ENCODE peak calls at places on chromosomes 1 and 21, in five cellular contexts. K, W, J, Q and D are unnamed samples. For H3K27me3 and H3K4me1, the result is how much of the 10 kb centered on the place peaks cover.

GRCh38 chr1:157325220-157325619 is 187.0 kb upstream of the ETV3 start:
- DNase-seq in W (no peak), J (no peak), Q (no peak), K (no peak), D (no peak)

GRCh38 chr1:231630558-231631205 is 4.1 kb downstream of the DISC1 start:
- DNase-seq in J (no peak), W (no peak), Q (no peak), K (no peak), D (no peak)

GRCh38 chr1:78003882-78004718 is 639 bp upstream of the DNAJB4 start:
- DNase-seq in Q (no peak), W (peak), J (peak), K (peak), D (no peak)

GRCh38 chr1:37478451-37478871 is 4.1 kb downstream of the ZC3H12A start:
- DNase-seq in W (no peak), Q (no peak), J (no peak), K (no peak), D (no peak)

GRCh38 chr1:19488136-19488535 is 2.8 kb upstream of the CAPZB start:
- DNase-seq in Q (no peak), W (no peak), K (no peak), J (no peak), D (no peak)

GRCh38 chr21:28669331-28669730 is 323.3 kb downstream of the LTN1 start:
- DNase-seq in J (no peak), K (no peak), Q (no peak), W (no peak), D (no peak)

GRCh38 chr1:158145173-158145719 is 35.4 kb upstream of the CD1D start:
- DNase-seq in J (no peak), K (peak), W (no peak), Q (no peak), D (no peak)

GRCh38 chr1:160346953-160347352 is 3.8 kb downstream of the NCSTN start:
- DNase-seq in K (no peak), Q (no peak), J (no peak), W (no peak), D (peak)

GRCh38 chr1:89199515-89199914 is 773 bp upstream of the GBP4 start:
- DNase-seq in Q (no peak), J (no peak), K (no peak), W (no peak), D (no peak)

GRCh38 chr1:98119793-98120192 is 199.0 kb upstream of the DPYD start:
- DNase-seq in K (peak), J (peak), W (no peak), Q (no peak), D (no peak)

GRCh38 chr1:222276062-222276461 is 271.8 kb downstream of the HHIPL2 start:
- DNase-seq in Q (no peak), W (no peak), K (no peak), J (no peak), D (no peak)

GRCh38 chr1:161935264-161935663 is 88.4 kb downstream of the OLFML2B start:
- DNase-seq in K (no peak), Q (no peak), W (no peak), J (no peak), D (no peak)

GRCh38 chr1:67817319-67817718 is 15.9 kb downstream of the GNG12 start:
- DNase-seq in Q (no peak), K (no peak), J (no peak), W (peak), D (no peak)

GRCh38 chr1:156910309-156910782 is 10.1 kb upstream of the LRRC71 start:
- DNase-seq in K (no peak), W (peak), Q (peak), J (peak), D (peak)

GRCh38 chr1:108695515-108695914 is 3.4 kb downstream of the PRPF38B start:
- DNase-seq in K (no peak), Q (no peak), J (no peak), W (no peak), D (no peak)

GRCh38 chr1:93766451-93766850 is 84.8 kb upstream of the BCAR3 start:
- DNase-seq in J (no peak), W (no peak), Q (no peak), K (no peak), D (no peak)

GRCh38 chr1:221085712-221086111 is 206.5 kb downstream of the HLX start:
- DNase-seq in W (no peak), Q (no peak), J (no peak), K (no peak), D (no peak)

GRCh38 chr1:68906431-68906830 is 409.5 kb upstream of the DEPDC1 start:
- DNase-seq in J (no peak), K (no peak), W (no peak), Q (no peak), D (no peak)

GRCh38 chr21:45294509-45295291 is 7.0 kb upstream of the POFUT2 start:
- DNase-seq in Q (peak), W (peak), J (peak), K (no peak), D (peak)

GRCh38 chr1:109151146-109151545 is 37.2 kb downstream of the ELAPOR1 start:
- DNase-seq in K (peak), J (peak), Q (no peak), W (peak), D (no peak)

GRCh38 chr21:44516828-44517174 is 23.2 kb downstream of the KRTAP10-1 start:
- DNase-seq in K (no peak), W (no peak), Q (no peak), J (no peak), D (peak)

GRCh38 chr1:119314001-119314796 is 54.4 kb upstream of the HAO2 start:
- DNase-seq in K (no peak), J (no peak), Q (no peak), W (no peak), D (no peak)

GRCh38 chr1:180215856-180216625 is 14.0 kb upstream of the LHX4 start:
- DNase-seq in J (no peak), K (no peak), W (no peak), Q (no peak), D (no peak)

GRCh38 chr1:20609541-20609940 is 20.6 kb downstream of the CDA start:
- DNase-seq in K (no peak), J (no peak), W (no peak), Q (no peak), D (no peak)

GRCh38 chr1:226655251-226656163 is 83.6 kb downstream of the ITPKB start:
- DNase-seq in W (no peak), Q (peak), K (no peak), J (peak), D (no peak)

GRCh38 chr1:27367160-27367650 is 444 bp upstream of the MAP3K6 start:
- DNase-seq in Q (no peak), J (no peak), K (no peak), W (no peak), D (no peak)

GRCh38 chr1:27366411-27367159 is at the start of gene MAP3K6:
- DNase-seq in Q (peak), W (peak), J (peak), K (peak), D (peak)

GRCh38 chr1:27366113-27366410 is 699 bp downstream of the MAP3K6 start:
- DNase-seq in W (peak), J (peak), K (peak), Q (peak), D (peak)

GRCh38 chr1:27372022-27372807 is 2.4 kb downstream of the FCN3 start:
- DNase-seq in Q (no peak), J (no peak), W (no peak), K (no peak), D (no peak)

DNA sequence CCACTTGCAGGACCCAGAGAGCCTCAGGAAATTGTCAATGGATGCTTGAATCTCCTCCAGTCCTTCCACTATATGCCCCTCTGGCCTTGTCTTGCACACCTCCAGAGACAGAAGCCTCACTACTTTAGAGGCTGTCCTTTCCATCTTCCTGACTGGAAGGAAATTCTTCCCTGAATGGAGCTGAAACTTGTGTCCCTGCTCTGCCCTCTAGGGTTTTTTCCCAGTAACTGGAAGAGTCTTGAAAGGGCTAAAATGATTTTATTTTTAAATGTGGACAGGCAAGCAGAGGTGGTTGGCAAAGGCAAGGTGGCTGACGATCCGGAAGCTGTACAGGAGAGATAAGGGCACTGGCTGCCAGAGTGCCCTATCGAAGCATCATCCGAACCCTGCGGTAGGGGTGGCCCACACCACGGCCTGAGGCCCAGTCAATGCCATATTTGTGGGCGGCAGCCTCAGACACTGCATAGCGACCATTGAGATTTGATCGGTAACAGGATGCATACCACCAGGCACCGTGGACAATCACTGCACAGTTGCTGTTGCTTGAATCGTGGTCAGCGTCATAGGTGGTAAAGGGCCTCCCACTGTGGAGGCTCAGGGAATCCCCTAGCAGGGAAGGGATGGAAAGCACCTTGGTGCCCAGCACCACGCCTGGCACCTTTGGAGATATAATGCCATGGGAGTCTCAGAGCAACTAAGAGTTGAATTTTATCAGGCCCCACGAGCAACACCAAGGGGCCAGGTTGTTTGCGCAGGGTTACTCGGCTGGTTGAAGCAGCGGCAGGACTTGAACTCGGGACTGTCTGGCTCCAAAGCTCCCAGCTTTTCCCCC is 2.3 kb upstream of the MAP3K6 start:
- DNase-seq in K (no peak), J (no peak), Q (no peak), W (no peak), D (no peak)
- TF ChIP-seq CTCF in K (peak), J (peak), Q (no peak), W (no peak), D (peak)

DNA sequence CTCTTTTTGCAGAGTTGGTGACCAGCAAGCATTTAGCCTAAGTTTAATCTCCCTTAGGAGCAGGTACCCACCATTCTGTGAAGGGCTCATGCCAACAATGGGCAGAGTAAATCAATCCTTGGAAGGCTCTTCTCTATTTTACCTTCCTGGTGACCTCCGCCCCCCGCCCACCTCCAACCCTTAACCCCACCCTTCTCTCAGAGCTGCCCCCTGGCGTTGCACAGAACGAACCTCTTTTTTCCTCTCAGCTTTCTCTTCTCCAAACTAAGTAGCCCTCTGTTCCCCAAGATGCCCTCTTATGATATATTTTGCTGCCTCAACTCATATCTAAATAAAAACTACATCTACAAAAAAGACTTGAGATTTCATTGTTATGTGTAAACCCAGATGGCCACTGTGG is 186.8 kb downstream of the SEC16B start:
- DNase-seq in Q (no peak), W (no peak), K (no peak), J (peak), D (no peak)
- H3K27me3 ChIP-seq in Q (under half), W (under half), K (under half), J (under half), D (under half)

GRCh38 chr1:7227654-7228053 is 442.4 kb downstream of the CAMTA1 start:
- DNase-seq in W (no peak), Q (no peak), J (no peak), K (no peak), D (no peak)

GRCh38 chr1:7224644-7225043 is 439.4 kb downstream of the CAMTA1 start:
- DNase-seq in Q (no peak), W (peak), J (peak), K (no peak), D (no peak)

GRCh38 chr1:7223334-7224080 is 438.3 kb downstream of the CAMTA1 start:
- DNase-seq in Q (no peak), K (no peak), W (no peak), J (no peak), D (no peak)

GRCh38 chr1:7224081-7224534 is 438.9 kb downstream of the CAMTA1 start:
- DNase-seq in W (peak), Q (no peak), K (no peak), J (no peak), D (no peak)

DNA sequence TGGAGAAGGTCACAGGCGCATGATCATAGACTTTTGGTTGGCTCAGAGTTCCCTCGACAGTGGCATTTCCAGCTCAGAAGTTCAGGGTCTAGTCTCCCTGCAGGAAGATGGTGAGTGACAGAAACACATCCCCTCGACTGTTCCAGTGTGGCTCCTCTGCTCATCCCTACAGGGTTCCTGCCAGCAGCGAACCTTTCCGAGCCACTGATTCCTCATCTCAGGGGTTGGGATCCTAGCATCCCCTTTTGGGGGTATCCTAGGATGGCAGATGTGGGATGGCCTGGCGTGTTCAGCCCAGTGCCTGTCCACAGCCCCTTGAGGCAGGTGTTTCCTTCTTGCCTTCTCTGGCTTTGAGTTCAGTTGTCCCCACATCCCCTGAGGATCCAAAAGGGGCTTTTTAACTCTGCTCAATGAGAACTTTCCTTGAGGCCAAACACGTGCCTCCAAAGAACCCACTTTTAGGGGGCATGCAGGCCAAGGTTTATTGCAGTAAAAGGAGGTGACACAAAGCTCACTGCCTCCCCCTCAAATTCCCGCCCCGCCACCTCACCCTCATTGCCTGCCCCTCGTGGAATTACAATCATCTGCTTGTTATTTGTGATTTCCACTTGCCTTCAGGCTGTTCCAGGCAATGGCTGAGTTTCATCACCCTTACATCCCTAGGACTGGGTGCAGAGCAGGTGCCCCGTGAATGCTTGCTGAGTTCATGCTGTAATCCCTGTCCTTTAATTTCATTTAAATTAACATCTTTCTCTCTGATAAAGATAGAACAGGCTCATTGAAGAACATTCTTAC is 440.7 kb downstream of the CAMTA1 start:
- DNase-seq in K (no peak), Q (no peak), J (no peak), W (peak), D (no peak)
- H3K4me1 ChIP-seq in K (under half), Q (under half), J (under half), W (under half), D (under half)

DNA sequence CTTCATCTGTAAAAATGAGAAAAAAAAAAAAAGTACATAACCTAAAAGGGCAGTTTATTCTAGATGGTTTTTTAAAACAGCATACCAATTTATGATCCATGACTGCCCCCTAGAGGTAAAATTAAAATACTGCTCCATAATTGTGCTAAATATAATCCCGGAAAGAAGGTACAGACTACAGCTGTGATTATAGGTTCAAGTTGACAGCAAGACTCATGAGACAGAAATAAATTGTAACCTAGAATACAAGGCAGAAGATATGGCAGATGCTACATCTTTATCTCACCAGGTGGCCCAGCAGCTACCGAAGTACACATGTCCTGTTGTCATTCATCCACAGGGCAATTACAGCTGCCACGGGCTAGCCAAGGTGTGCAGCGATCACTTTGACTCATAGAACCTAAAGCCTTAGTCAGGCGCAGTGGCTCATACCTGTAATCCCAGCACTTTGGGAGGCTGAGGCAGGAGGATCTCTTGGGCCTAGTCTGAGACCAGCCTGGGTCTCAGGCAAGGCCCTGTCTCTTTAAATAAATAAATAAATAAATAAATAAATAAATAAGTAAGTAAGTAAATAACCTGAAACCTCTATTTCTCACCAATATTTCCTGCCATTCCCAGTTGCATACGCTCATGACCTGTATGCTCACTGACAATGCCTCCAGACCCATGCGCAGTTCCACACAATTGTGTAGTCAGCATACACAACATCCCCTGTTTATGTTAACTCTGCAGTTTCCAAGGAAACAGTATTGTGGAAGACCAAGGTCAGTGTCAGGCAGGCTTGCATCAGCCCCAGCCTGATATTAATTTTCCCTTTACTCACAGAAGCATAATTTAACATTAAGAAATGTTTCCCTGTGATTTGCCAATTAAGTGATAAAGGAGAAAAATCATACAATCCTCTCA is 18.3 kb upstream of the PPIE start:
- DNase-seq in Q (no peak), J (no peak), K (peak), W (no peak), D (no peak)
- TF ChIP-seq CTCF in Q (peak), J (peak), K (peak), W (peak), D (peak)

GRCh38 chr21:35404247-35404646 is 355.1 kb upstream of the RUNX1 start:
- DNase-seq in K (no peak), Q (no peak), J (no peak), W (no peak), D (no peak)
- H3K27me3 ChIP-seq in K (under half), Q (under half), J (under half), W (under half), D (under half)